ENCODE peak calls at places on chromosomes 5 and 9, in seven cellular contexts. N is activated CD4-positive, alpha-beta T cell treated with anti-CD3 and anti-CD28 coated beads, Interleukin-2, amount 10 ng/mL, durations not matched to agents 7 days and 5 days; C is NCI-H774; S is fibroblast of mammary gland; A is endodermal cell; M is amniotic epithelial cell; Q is COR-L47. O is an unnamed sample.

GRCh38 chr5:6228257-6229250 is 149.8 kb downstream of the MED10 start:
- DNase-seq in N (no peak), C (no peak), S (no peak), A (no peak), M (no peak), Q (no peak), O (no peak)

GRCh38 chr5:112918679-112919078 is 3.3 kb downstream of the REEP5 start:
- DNase-seq in N (no peak), C (no peak), S (no peak), A (no peak), M (no peak), Q (no peak), O (no peak)

GRCh38 chr5:128084228-128085167 is 932 bp downstream of the SLC12A2 start:
- DNase-seq in N (peak; percentile 50), C (no peak), S (peak; percentile 28), A (peak; percentile 78), M (peak; percentile 32), Q (no peak), O (peak; percentile 32)

GRCh38 chr9:72665421-72665820 is 144.0 kb downstream of the TMC1 start:
- DNase-seq in N (no peak), C (no peak), S (peak; percentile 72), A (no peak), M (peak; percentile 90), Q (no peak), O (peak; percentile 77)

GRCh38 chr5:117731445-117731844 is 1156.8 kb upstream of the SEMA6A start:
- DNase-seq in N (no peak), C (no peak), S (no peak), A (no peak), M (no peak), Q (peak; percentile 43), O (no peak)

GRCh38 chr5:68862560-68862959 is 231.3 kb upstream of the SLC30A5 start:
- DNase-seq in N (no peak), C (no peak), S (no peak), A (no peak), M (no peak), Q (no peak), O (no peak)

GRCh38 chr9:114906922-114907571 is 23.3 kb downstream of the TNFSF8 start:
- DNase-seq in N (peak; percentile 31), C (peak; percentile 59), S (peak; percentile 56), A (peak; percentile 93), M (peak; percentile 46), Q (peak; percentile 50), O (peak; percentile 74)

GRCh38 chr5:179264641-179265528 is 80.4 kb downstream of the ADAMTS2 start:
- DNase-seq in N (no peak), C (no peak), S (no peak), A (peak; percentile 61), M (no peak), Q (no peak), O (no peak)

GRCh38 chr5:56666901-56667300 is 148.4 kb upstream of the MAP3K1 start:
- DNase-seq in N (no peak), C (no peak), S (no peak), A (no peak), M (no peak), Q (no peak), O (no peak)

GRCh38 chr9:87751869-87752268 is 25.9 kb downstream of the CTSL start:
- DNase-seq in N (no peak), C (no peak), S (no peak), A (no peak), M (no peak), Q (no peak), O (no peak)

GRCh38 chr5:139689631-139690384 is 41.7 kb downstream of the CXXC5 start:
- DNase-seq in N (peak; percentile 44), C (no peak), S (no peak), A (peak; percentile 88), M (no peak), Q (peak; percentile 54), O (no peak)

GRCh38 chr5:115634343-115635132 is 8.7 kb upstream of the TMED7 start:
- DNase-seq in N (peak; percentile 86), C (peak; percentile 69), S (peak; percentile 81), A (peak; percentile 95), M (peak; percentile 69), Q (peak; percentile 81), O (peak; percentile 81)

GRCh38 chr5:161273410-161273809 is 273.1 kb downstream of the GABRB2 start:
- DNase-seq in N (no peak), C (no peak), S (no peak), A (no peak), M (no peak), Q (no peak), O (no peak)

GRCh38 chr5:34017254-34017653 is 9.4 kb upstream of the AMACR start:
- DNase-seq in N (no peak), C (no peak), S (no peak), A (no peak), M (no peak), Q (no peak), O (no peak)

GRCh38 chr5:102762828-102763227 is 7.7 kb downstream of the PAM start:
- DNase-seq in N (no peak), C (no peak), S (peak; percentile 33), A (no peak), M (no peak), Q (no peak), O (no peak)

GRCh38 chr5:151688406-151688805 is 1.7 kb upstream of the SPARC start:
- DNase-seq in N (no peak), C (no peak), S (no peak), A (peak; percentile 22), M (no peak), Q (no peak), O (no peak)

GRCh38 chr5:200985-201384 is 9.7 kb downstream of the LRRC14B start:
- DNase-seq in N (no peak), C (no peak), S (no peak), A (no peak), M (no peak), Q (no peak), O (no peak)